ENCODE peak calls at places on chromosomes 7 and 10, in four cellular contexts. P is sigmoid colon, C is HCT116, U is suprapubic skin. W is an unnamed sample.

GRCh38 chr7:77684030-77684429 is 12.2 kb upstream of the RSBN1L start:
- DNase-seq in P (no peak), C (no peak), U (peak; percentile 74), W (no peak)

GRCh38 chr7:158318511-158318913 is 269.1 kb downstream of the PTPRN2 start:
- DNase-seq in P (no peak), C (no peak), U (no peak), W (no peak)

GRCh38 chr10:34916368-34916767 is 101.3 kb upstream of the PARD3 start:
- DNase-seq in P (no peak), C (no peak), U (no peak), W (no peak)

GRCh38 chr7:64775289-64775688 is 18.9 kb upstream of the ZNF138 start:
- DNase-seq in P (no peak), C (no peak), U (no peak), W (no peak)

GRCh38 chr10:51832652-51833383 is 133.4 kb upstream of the CSTF2T start:
- DNase-seq in P (no peak), C (peak; percentile 79), U (no peak), W (no peak)

GRCh38 chr10:65559369-65559768 is 1366.5 kb upstream of the LRRTM3 start:
- DNase-seq in P (no peak), C (no peak), U (no peak), W (no peak)

GRCh38 chr7:20865684-20866083 is 79.0 kb upstream of the SP8 start:
- DNase-seq in P (no peak), C (no peak), U (no peak), W (no peak)

GRCh38 chr7:14960686-14961085 is 58.1 kb upstream of the DGKB start:
- DNase-seq in P (no peak), C (no peak), U (no peak), W (no peak)

GRCh38 chr7:1925349-1925748 is 255.3 kb downstream of the ELFN1 start:
- DNase-seq in P (no peak), C (no peak), U (no peak), W (peak; percentile 32)

GRCh38 chr10:80535671-80536360 is 1.9 kb upstream of the SH2D4B start:
- DNase-seq in P (peak; percentile 78), C (peak; percentile 48), U (no peak), W (peak; percentile 96)

GRCh38 chr7:1368682-1369571 is 90.3 kb downstream of the MICALL2 start:
- DNase-seq in P (no peak), C (peak; percentile 27), U (no peak), W (no peak)

GRCh38 chr10:123402656-123403055 is 248.5 kb downstream of the BUB3 start:
- DNase-seq in P (no peak), C (no peak), U (no peak), W (no peak)

GRCh38 chr7:138773817-138774216 is 24.0 kb upstream of the TMEM213 start:
- DNase-seq in P (no peak), C (no peak), U (no peak), W (peak; percentile 61)

GRCh38 chr10:10551595-10551994 is 466.1 kb upstream of the CELF2 start:
- DNase-seq in P (no peak), C (no peak), U (no peak), W (no peak)

GRCh38 chr7:130127404-130128395 is 57.4 kb downstream of the KLHDC10 start:
- DNase-seq in P (no peak), C (no peak), U (no peak), W (no peak)

GRCh38 chr7:106770191-106770590 is 94.9 kb upstream of the PIK3CG start:
- DNase-seq in P (no peak), C (peak; percentile 35), U (no peak), W (no peak)

GRCh38 chr7:94687810-94688209 is 31.9 kb upstream of the SGCE start:
- DNase-seq in P (no peak), C (no peak), U (no peak), W (no peak)

GRCh38 chr10:100462709-100463108 is at the start of gene WNT8B:
- DNase-seq in P (no peak), C (no peak), U (no peak), W (no peak)

GRCh38 chr10:61847087-61847486 is 54.4 kb upstream of the ARID5B start:
- DNase-seq in P (no peak), C (no peak), U (no peak), W (no peak)

GRCh38 chr7:36261019-36261754 is 108.1 kb downstream of the EEPD1 start:
- DNase-seq in P (no peak), C (no peak), U (no peak), W (no peak)

GRCh38 chr7:158495780-158496179 is 91.8 kb downstream of the PTPRN2 start:
- DNase-seq in P (no peak), C (peak; percentile 8), U (no peak), W (peak; percentile 72)

GRCh38 chr10:69486922-69487730 is 35.9 kb downstream of the TSPAN15 start:
- DNase-seq in P (no peak), C (no peak), U (no peak), W (peak; percentile 49)

GRCh38 chr7:47670738-47671137 is 88.8 kb upstream of the TNS3 start:
- DNase-seq in P (no peak), C (no peak), U (no peak), W (peak; percentile 90)

GRCh38 chr7:101173752-101174244 is 6.3 kb downstream of the NAT16 start:
- DNase-seq in P (no peak), C (peak; percentile 80), U (no peak), W (no peak)

GRCh38 chr7:253491-254336 is 36.3 kb upstream of the FOXL3 start:
- DNase-seq in P (no peak), C (no peak), U (no peak), W (no peak)

GRCh38 chr10:24008164-24009066 is 200.5 kb upstream of the KIAA1217 start:
- DNase-seq in P (no peak), C (no peak), U (no peak), W (no peak)

GRCh38 chr10:125248489-125248888 is 88.1 kb upstream of the CTBP2 start:
- DNase-seq in P (no peak), C (no peak), U (no peak), W (no peak)

GRCh38 chr10:86392723-86393094 is 26.1 kb upstream of the GRID1 start:
- DNase-seq in P (peak; percentile 55), C (no peak), U (no peak), W (no peak)

GRCh38 chr7:54774785-54775740 is 16.1 kb upstream of the SEC61G start:
- DNase-seq in P (no peak), C (no peak), U (no peak), W (no peak)

GRCh38 chr7:92698237-92698841 is 108.1 kb upstream of the FAM133B start:
- DNase-seq in P (no peak), C (peak; percentile 48), U (no peak), W (no peak)

GRCh38 chr10:61845950-61846268 is 55.6 kb upstream of the ARID5B start:
- DNase-seq in P (no peak), C (no peak), U (no peak), W (no peak)

GRCh38 chr7:16675277-16675676 is 29.3 kb downstream of the BZW2 start:
- DNase-seq in P (no peak), C (no peak), U (no peak), W (no peak)

GRCh38 chr7:149468208-149468607 is 7.3 kb upstream of the ZNF777 start:
- DNase-seq in P (no peak), C (no peak), U (no peak), W (no peak)

GRCh38 chr10:89837173-89838001 is 136.0 kb downstream of the KIF20B start:
- DNase-seq in P (peak; percentile 67), C (no peak), U (no peak), W (peak; percentile 87)

GRCh38 chr7:157710396-157710795 is 373.6 kb downstream of the DNAJB6 start:
- DNase-seq in P (no peak), C (no peak), U (no peak), W (peak; percentile 35)

DNA sequence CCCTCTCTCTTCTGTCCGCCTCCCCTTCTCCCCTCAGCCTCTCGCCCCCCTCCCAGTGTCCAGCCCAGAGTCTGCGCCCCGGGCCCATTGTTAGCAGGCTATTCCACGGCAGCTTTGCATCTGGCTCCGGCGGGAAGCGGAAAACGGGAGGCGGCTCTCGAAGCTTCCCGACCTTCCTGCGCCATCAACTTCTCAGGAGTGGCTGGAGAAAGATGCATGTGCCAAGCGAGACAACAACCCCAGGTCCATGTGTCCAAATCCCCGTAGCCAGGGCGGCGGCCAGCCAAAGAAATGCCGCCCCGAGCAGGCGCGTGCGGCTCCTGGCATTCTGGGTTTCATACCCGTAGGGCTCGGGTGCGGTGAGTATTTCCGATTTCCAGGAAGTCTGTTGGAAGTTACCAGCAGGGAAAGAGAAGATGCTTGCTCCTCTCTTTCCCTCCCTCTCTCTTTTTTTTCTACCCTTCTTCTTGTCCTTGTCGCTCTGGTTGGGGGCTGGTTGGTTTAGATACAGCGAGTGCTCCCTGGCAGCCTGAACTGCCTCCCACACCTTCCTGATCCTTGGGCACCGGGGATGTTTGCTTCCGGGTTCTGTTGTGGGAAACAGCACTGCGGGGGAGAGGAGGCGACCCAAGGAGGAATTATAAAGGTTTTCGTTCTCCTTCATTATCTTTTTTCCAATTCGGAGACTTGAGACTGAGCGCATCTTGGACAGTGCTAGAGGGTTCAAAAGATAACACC is 1.2 kb upstream of the HOXA2 start:
- DNase-seq in P (peak; percentile 74), C (no peak), U (no peak), W (no peak)
- H3K4me3 ChIP-seq in P (peak overlapping the region; percentile 34), C (no peak overlapping the region), U (peak overlapping the region; percentile 53), W (peak overlapping the region; percentile 65)

DNA sequence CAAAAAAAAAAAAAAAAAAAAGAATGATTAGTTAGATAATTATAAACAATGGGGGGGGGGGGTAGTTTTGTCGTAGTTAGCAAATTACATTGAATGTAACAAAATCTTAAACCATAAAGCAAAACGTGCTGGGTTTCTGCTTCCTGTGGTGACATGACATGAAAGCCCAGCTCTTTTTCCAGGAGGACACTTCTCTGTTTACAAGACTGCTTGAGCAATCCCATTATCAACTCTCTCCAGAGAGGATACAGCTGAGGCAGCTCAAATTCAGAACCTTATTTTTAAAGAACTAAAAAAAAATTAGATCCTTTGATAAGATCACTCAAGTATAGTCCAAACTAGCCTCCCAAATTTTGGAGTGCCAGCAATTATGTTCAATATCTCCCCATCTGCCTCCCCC is 58.6 kb downstream of the ADRB1 start:
- DNase-seq in P (no peak), C (no peak), U (no peak), W (no peak)
- TF ChIP-seq POLR2AphosphoS5 in P (no peak), C (no peak), U (no peak), W (no peak)

DNA sequence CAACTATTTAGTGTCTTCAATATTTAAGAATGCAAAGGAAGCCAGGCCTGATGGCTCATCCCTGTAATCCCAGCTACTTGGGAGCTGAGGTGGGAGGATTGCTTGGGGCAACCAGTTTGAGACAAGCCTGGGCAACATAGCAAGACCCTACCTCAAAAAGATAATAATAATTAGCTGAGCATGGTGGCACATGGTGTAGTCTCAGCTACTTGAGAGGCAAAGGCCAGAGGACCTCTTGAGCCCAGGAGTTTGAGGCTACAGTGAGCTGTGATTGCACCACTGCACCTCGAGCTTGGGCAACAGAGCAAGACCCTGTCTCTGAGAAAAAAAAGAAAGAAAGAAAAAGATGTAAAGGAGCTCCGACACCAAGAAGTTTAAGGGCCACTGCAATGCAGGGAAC is 60.1 kb upstream of the PODXL start:
- DNase-seq in P (no peak), C (no peak), U (no peak), W (no peak)
- TF ChIP-seq POLR2A in P (no peak), C (no peak), U (no peak), W (no peak)

GRCh38 chr10:96622330-96622729 is 35.5 kb upstream of the TM9SF3 start:
- DNase-seq in P (no peak), C (no peak), U (no peak), W (no peak)

GRCh38 chr10:96632974-96633373 is 46.2 kb upstream of the TM9SF3 start:
- DNase-seq in P (no peak), C (no peak), U (no peak), W (no peak)

GRCh38 chr10:96626795-96627194 is 40.0 kb upstream of the TM9SF3 start:
- DNase-seq in P (no peak), C (no peak), U (no peak), W (no peak)

GRCh38 chr10:96625173-96625572 is 38.4 kb upstream of the TM9SF3 start:
- DNase-seq in P (no peak), C (no peak), U (no peak), W (no peak)

GRCh38 chr10:96627292-96627691 is 40.5 kb upstream of the TM9SF3 start:
- DNase-seq in P (no peak), C (no peak), U (no peak), W (no peak)
- H3K4me3 ChIP-seq in P (no peak overlapping the region), C (no peak overlapping the region), U (no peak overlapping the region), W (no peak overlapping the region)

W was measured in spleen.